ENCODE peak calls at places on chromosome X, in ten cellular contexts. Z is NCI-H187 treated with DMSO at 0.1 percent for 48 hours; R is AG09319; F is activated CD4-positive, alpha-beta T cell treated with anti-CD3 and anti-CD28 coated beads, Interleukin-2, amount 50 U/mL, for 4 hours; C is NCI-H460; Y is Calu3; X is mesenteric fat pad; U is C1 segment of cervical spinal cord; K is heart right ventricle; L is fibroblast of the conjunctiva. D is an unnamed sample.

GRCh38 chrX:154049209-154050112 is 29.8 kb upstream of the IRAK1 start:
- DNase-seq in Z (no peak), R (no peak), F (no peak), C (no peak), Y (no peak), X (no peak), U (no peak), K (no peak), L (no peak), D (no peak)

GRCh38 chrX:3518870-3519269 is 172.4 kb upstream of the MXRA5 start:
- DNase-seq in Z (no peak), R (peak), F (no peak), C (peak), Y (peak), X (no peak), U (no peak), K (peak), L (peak), D (no peak)

GRCh38 chrX:65690057-65690855 is 22.8 kb downstream of the MSN start:
- DNase-seq in Z (no peak), R (no peak), F (no peak), C (no peak), Y (no peak), X (no peak), U (no peak), K (no peak), L (no peak), D (no peak)

GRCh38 chrX:108537005-108537404 is 97.4 kb downstream of the COL4A5 start:
- DNase-seq in Z (peak), R (peak), F (no peak), C (peak), Y (peak), X (no peak), U (no peak), K (no peak), L (peak), D (no peak)

GRCh38 chrX:26783512-26784225 is 567.7 kb downstream of the MAGEB5 start:
- DNase-seq in Z (peak), R (peak), F (no peak), C (peak), Y (peak), X (no peak), U (no peak), K (no peak), L (peak), D (no peak)

GRCh38 chrX:125622899-125623298 is 303.2 kb downstream of the TEX13C start:
- DNase-seq in Z (no peak), R (no peak), F (no peak), C (no peak), Y (no peak), X (no peak), U (no peak), K (no peak), L (no peak), D (no peak)

GRCh38 chrX:19689170-19689814 is 174.0 kb upstream of the MAP3K15 start:
- DNase-seq in Z (no peak), R (no peak), F (no peak), C (no peak), Y (no peak), X (no peak), U (no peak), K (no peak), L (no peak), D (no peak)

GRCh38 chrX:41276661-41277506 is 57.1 kb upstream of the DDX3X start:
- DNase-seq in Z (no peak), R (no peak), F (no peak), C (no peak), Y (no peak), X (no peak), U (no peak), K (no peak), L (no peak), D (no peak)

GRCh38 chrX:20240201-20240600 is 26.5 kb downstream of the RPS6KA3 start:
- DNase-seq in Z (no peak), R (no peak), F (no peak), C (no peak), Y (no peak), X (no peak), U (no peak), K (no peak), L (no peak), D (no peak)

GRCh38 chrX:69153060-69153730 is 12.1 kb downstream of the PJA1 start:
- DNase-seq in Z (no peak), R (no peak), F (no peak), C (no peak), Y (peak), X (peak), U (peak), K (no peak), L (no peak), D (peak)

GRCh38 chrX:40097101-40097491 is 662 bp downstream of the BCOR start:
- DNase-seq in Z (no peak), R (no peak), F (peak), C (no peak), Y (peak), X (no peak), U (no peak), K (no peak), L (no peak), D (no peak)

GRCh38 chrX:74179499-74179898 is 124.5 kb upstream of the ZCCHC13 start:
- DNase-seq in Z (no peak), R (no peak), F (no peak), C (no peak), Y (no peak), X (no peak), U (no peak), K (no peak), L (no peak), D (no peak)

GRCh38 chrX:155028192-155028591 is 1.5 kb downstream of the FUNDC2 start:
- DNase-seq in Z (no peak), R (no peak), F (no peak), C (no peak), Y (no peak), X (no peak), U (no peak), K (no peak), L (no peak), D (no peak)

GRCh38 chrX:153674219-153674851 is 722 bp upstream of the PNCK start:
- DNase-seq in Z (no peak), R (no peak), F (no peak), C (no peak), Y (no peak), X (peak), U (no peak), K (no peak), L (no peak), D (no peak)

GRCh38 chrX:131308980-131309379 is 19.9 kb upstream of the IGSF1 start:
- DNase-seq in Z (no peak), R (no peak), F (no peak), C (no peak), Y (no peak), X (no peak), U (no peak), K (no peak), L (no peak), D (no peak)

GRCh38 chrX:53272808-53273337 is 8.5 kb downstream of the IQSEC2 start:
- DNase-seq in Z (no peak), R (no peak), F (no peak), C (no peak), Y (no peak), X (no peak), U (no peak), K (no peak), L (no peak), D (no peak)

D was measured in vagina.